ENCODE peak calls at places on chromosomes 5 and 9, in five cellular contexts. C is fibroblast of mammary gland, O is NCI-H2081 treated with DMSO at 0.1 percent for 48 hours, S is GDM1, J is pancreas. V is an unnamed sample.

GRCh38 chr5:176469293-176469692 is 21.1 kb downstream of the FAF2 start:
- DNase-seq in C (no peak), O (no peak), S (no peak), J (no peak), V (no peak)

GRCh38 chr5:142835540-142835939 is 65.4 kb downstream of the ARHGAP26 start:
- DNase-seq in C (no peak), O (no peak), S (no peak), J (no peak), V (no peak)

GRCh38 chr5:113336975-113337374 is 97.8 kb downstream of the TSSK1B start:
- DNase-seq in C (peak; percentile 75), O (no peak), S (peak; percentile 15), J (peak; percentile 36), V (no peak)

GRCh38 chr5:96075579-96076289 is 114.1 kb upstream of the ELL2 start:
- DNase-seq in C (no peak), O (no peak), S (no peak), J (no peak), V (no peak)

GRCh38 chr5:124404796-124405195 is 341.6 kb downstream of the ZNF608 start:
- DNase-seq in C (no peak), O (no peak), S (no peak), J (no peak), V (no peak)

GRCh38 chr5:43041131-43041668 is 1.1 kb upstream of the ANXA2R start:
- DNase-seq in C (no peak), O (peak; percentile 27), S (peak; percentile 31), J (no peak), V (no peak)

GRCh38 chr5:173321886-173322285 is 6.3 kb downstream of the STC2 start:
- DNase-seq in C (peak; percentile 26), O (no peak), S (no peak), J (no peak), V (no peak)

GRCh38 chr9:77735515-77735914 is 87.4 kb upstream of the GNA14 start:
- DNase-seq in C (no peak), O (no peak), S (no peak), J (no peak), V (no peak)

GRCh38 chr9:35962126-35962906 is 4.4 kb upstream of the OR2S2 start:
- DNase-seq in C (peak; percentile 77), O (no peak), S (no peak), J (no peak), V (peak; percentile 50)

GRCh38 chr9:105636331-105636730 is 25.9 kb upstream of the TAL2 start:
- DNase-seq in C (no peak), O (no peak), S (no peak), J (no peak), V (no peak)

GRCh38 chr5:72817076-72817476 is 615 bp downstream of the TNPO1 start:
- DNase-seq in C (peak; percentile 78), O (no peak), S (no peak), J (peak; percentile 61), V (peak; percentile 72)

GRCh38 chr9:17004500-17004899 is 130.3 kb upstream of the CNTLN start:
- DNase-seq in C (peak; percentile 78), O (no peak), S (no peak), J (no peak), V (no peak)

GRCh38 chr5:167587768-167588167 is 703.7 kb upstream of the WWC1 start:
- DNase-seq in C (peak; percentile 36), O (no peak), S (no peak), J (peak; percentile 10), V (peak; percentile 28)

GRCh38 chr5:127666043-127666716 is 17.3 kb downstream of the CTXN3 start:
- DNase-seq in C (peak; percentile 15), O (no peak), S (no peak), J (no peak), V (no peak)

GRCh38 chr5:124176692-124177091 is 569.7 kb downstream of the ZNF608 start:
- DNase-seq in C (peak; percentile 27), O (no peak), S (no peak), J (peak; percentile 66), V (peak; percentile 66)

GRCh38 chr5:66680804-66681203 is 84.6 kb downstream of the MAST4 start:
- DNase-seq in C (no peak), O (no peak), S (no peak), J (no peak), V (no peak)

GRCh38 chr5:135448796-135449507 is 1.8 kb upstream of the DCANP1 start:
- DNase-seq in C (no peak), O (no peak), S (no peak), J (no peak), V (no peak)

GRCh38 chr9:129560849-129561248 is 60.1 kb downstream of the C9orf50 start:
- DNase-seq in C (no peak), O (no peak), S (no peak), J (no peak), V (peak; percentile 78)

GRCh38 chr5:74529101-74529500 is 111.4 kb downstream of the ENC1 start:
- DNase-seq in C (peak; percentile 8), O (no peak), S (no peak), J (no peak), V (no peak)

GRCh38 chr9:94534901-94535300 is 20.0 kb upstream of the PCAT7 start:
- DNase-seq in C (peak; percentile 55), O (no peak), S (no peak), J (no peak), V (no peak)

GRCh38 chr9:69955536-69956355 is 87.9 kb upstream of the MAMDC2 start:
- DNase-seq in C (no peak), O (no peak), S (no peak), J (no peak), V (peak; percentile 67)

GRCh38 chr5:40847525-40847924 is 6.4 kb downstream of the CARD6 start:
- DNase-seq in C (no peak), O (no peak), S (no peak), J (no peak), V (no peak)

GRCh38 chr5:107169871-107170270 is 500.9 kb downstream of the EFNA5 start:
- DNase-seq in C (no peak), O (no peak), S (no peak), J (no peak), V (no peak)

GRCh38 chr5:142314606-142315005 is 10.2 kb downstream of the SPRY4 start:
- DNase-seq in C (no peak), O (no peak), S (no peak), J (no peak), V (no peak)

GRCh38 chr5:112862085-112862484 is 998 bp downstream of the SRP19 start:
- DNase-seq in C (no peak), O (no peak), S (no peak), J (no peak), V (no peak)

GRCh38 chr5:98403131-98403530 is 370.3 kb upstream of the RGMB start:
- DNase-seq in C (no peak), O (no peak), S (no peak), J (no peak), V (no peak)

GRCh38 chr5:52837068-52837467 is 49.4 kb downstream of the ITGA1 start:
- DNase-seq in C (peak; percentile 52), O (no peak), S (no peak), J (no peak), V (peak; percentile 10)

GRCh38 chr5:73437126-73438047 is 11.2 kb downstream of the FOXD1 start:
- DNase-seq in C (no peak), O (no peak), S (no peak), J (no peak), V (no peak)

GRCh38 chr9:14524881-14525515 is 168.2 kb downstream of the ZDHHC21 start:
- DNase-seq in C (no peak), O (peak; percentile 76), S (no peak), J (no peak), V (no peak)

GRCh38 chr9:134433101-134433500 is 106.8 kb downstream of the RXRA start:
- DNase-seq in C (peak; percentile 34), O (no peak), S (no peak), J (no peak), V (no peak)

GRCh38 chr5:139982157-139982974 is 60.7 kb downstream of the NRG2 start:
- DNase-seq in C (peak; percentile 38), O (no peak), S (no peak), J (no peak), V (peak; percentile 92)

GRCh38 chr5:135705941-135706340 is 127.2 kb upstream of the CXCL14 start:
- DNase-seq in C (no peak), O (no peak), S (no peak), J (peak; percentile 63), V (peak; percentile 10)

GRCh38 chr5:5632678-5633077 is 210.2 kb downstream of the ICE1 start:
- DNase-seq in C (no peak), O (no peak), S (no peak), J (no peak), V (no peak)

GRCh38 chr5:147822686-147823491 is 8.6 kb downstream of the SPINK1 start:
- DNase-seq in C (peak; percentile 70), O (peak; percentile 30), S (peak; percentile 33), J (no peak), V (peak; percentile 22)

GRCh38 chr9:2809692-2810423 is 34.0 kb downstream of the PUM3 start:
- DNase-seq in C (peak; percentile 74), O (no peak), S (no peak), J (no peak), V (peak; percentile 5)

GRCh38 chr5:169503899-169504298 is 79.7 kb upstream of the SPDL1 start:
- DNase-seq in C (no peak), O (no peak), S (no peak), J (no peak), V (no peak)

GRCh38 chr5:61275841-61276240 is 56.2 kb upstream of the ZSWIM6 start:
- DNase-seq in C (peak; percentile 86), O (no peak), S (peak; percentile 91), J (no peak), V (no peak)

GRCh38 chr9:35517552-35518211 is 27.8 kb downstream of the RUSC2 start:
- DNase-seq in C (no peak), O (no peak), S (no peak), J (no peak), V (peak; percentile 71)

GRCh38 chr5:143055596-143056330 is 285.6 kb downstream of the ARHGAP26 start:
- DNase-seq in C (peak; percentile 54), O (no peak), S (no peak), J (no peak), V (no peak)